ENCODE peak calls at places on chromosomes 16 and 17, in four cellular contexts. B is RCC 7860; F is HCEC 1CT; Z is activated CD8-positive, alpha-beta T cell treated with anti-CD3 and anti-CD28 coated beads, Interleukin-2, amount 10 ng/mL, durations not matched to agents 7 days and 5 days. T is an unnamed sample.

GRCh38 chr17:82520041-82520910 is 744 bp downstream of the FOXK2 start:
- DNase-seq in Z (peak), F (no peak), B (no peak), T (no peak)

GRCh38 chr16:4663756-4664465 is 29.5 kb upstream of the NUDT16L1 start:
- DNase-seq in F (no peak), B (no peak), Z (no peak), T (no peak)

GRCh38 chr16:88923926-88924833 is 52.8 kb downstream of the CBFA2T3 start:
- DNase-seq in B (no peak), F (no peak), Z (no peak), T (no peak)

GRCh38 chr17:41769346-41769862 is 17.1 kb downstream of the JUP start:
- DNase-seq in F (no peak), Z (no peak), B (no peak), T (no peak)

GRCh38 chr17:43372273-43372911 is 26.4 kb upstream of the ARL4D start:
- DNase-seq in B (peak), Z (no peak), F (no peak), T (no peak)

GRCh38 chr17:65697661-65698060 is 136.2 kb upstream of the AXIN2 start:
- DNase-seq in F (no peak), B (no peak), Z (no peak), T (no peak)

GRCh38 chr17:72392056-72393010 is 271.5 kb downstream of the SOX9 start:
- DNase-seq in Z (no peak), F (peak), B (peak), T (peak)

GRCh38 chr16:81491522-81492188 is 47.0 kb downstream of the CMIP start:
- DNase-seq in F (no peak), B (peak), Z (no peak), T (peak)

GRCh38 chr16:71367243-71367976 is 8.9 kb downstream of the CALB2 start:
- DNase-seq in B (no peak), F (peak), Z (peak), T (peak)

GRCh38 chr17:55351027-55351625 is 70.5 kb downstream of the MMD start:
- DNase-seq in Z (no peak), B (no peak), F (no peak), T (no peak)

GRCh38 chr16:66678314-66678713 is 18.2 kb downstream of the CMTM4 start:
- DNase-seq in B (no peak), Z (no peak), F (no peak), T (no peak)

GRCh38 chr17:18877104-18877503 is 19.2 kb downstream of the PRPSAP2 start:
- DNase-seq in Z (no peak), B (peak), F (peak), T (peak)

GRCh38 chr16:19417640-19418039 is at the start of gene TMC5:
- DNase-seq in F (no peak), B (no peak), Z (no peak), T (no peak)

GRCh38 chr16:80418772-80419355 is 121.9 kb upstream of the DYNLRB2 start:
- DNase-seq in Z (no peak), F (no peak), B (no peak), T (no peak)

GRCh38 chr16:48558269-48558915 is 51.6 kb downstream of the N4BP1 start:
- DNase-seq in B (no peak), Z (no peak), F (peak), T (peak)

GRCh38 chr16:1933097-1933661 is 9.8 kb downstream of the MSRB1 start:
- DNase-seq in F (no peak), Z (no peak), B (no peak), T (no peak)

GRCh38 chr17:30160419-30161172 is 44.0 kb downstream of the NSRP1 start:
- DNase-seq in F (no peak), B (no peak), Z (no peak), T (no peak)

GRCh38 chr17:57665696-57666095 is 79.4 kb downstream of the CCDC182 start:
- DNase-seq in F (no peak), B (no peak), Z (no peak), T (no peak)

GRCh38 chr17:31672161-31672819 is 186.8 kb downstream of the COPRS start:
- DNase-seq in F (no peak), Z (no peak), B (no peak), T (no peak)

GRCh38 chr17:5893741-5894140 is 176.4 kb upstream of the WSCD1 start:
- DNase-seq in F (no peak), Z (no peak), B (no peak), T (no peak)

GRCh38 chr16:31184888-31185287 is 4.9 kb downstream of the FUS start:
- DNase-seq in B (no peak), Z (no peak), F (no peak), T (no peak)

GRCh38 chr17:43880420-43880991 is 26.8 kb downstream of the MPP2 start:
- DNase-seq in Z (peak), B (no peak), F (peak), T (peak)

GRCh38 chr17:58331815-58332719 is 3.5 kb upstream of the TSPOAP1 start:
- DNase-seq in Z (peak), B (no peak), F (no peak), T (no peak)

GRCh38 chr17:42276609-42277341 is 584 bp upstream of the STAT5B start:
- DNase-seq in Z (peak), B (peak), F (peak), T (peak)

GRCh38 chr16:66521951-66522771 is 27.8 kb downstream of the TK2 start:
- DNase-seq in B (peak), Z (peak), F (peak), T (peak)

GRCh38 chr17:6269474-6269873 is 165.4 kb downstream of the AIPL1 start:
- DNase-seq in F (peak), B (no peak), Z (peak), T (peak)

GRCh38 chr17:79529661-79530081 is 81.2 kb downstream of the RBFOX3 start:
- DNase-seq in F (no peak), Z (no peak), B (no peak), T (no peak)

GRCh38 chr17:78933025-78933958 is 8.1 kb upstream of the TIMP2 start:
- DNase-seq in B (peak), Z (peak), F (peak), T (peak)

GRCh38 chr17:77580956-77581355 is 377.5 kb upstream of the TNRC6C start:
- DNase-seq in Z (no peak), B (no peak), F (no peak), T (no peak)

GRCh38 chr17:13984956-13985355 is 84.3 kb upstream of the COX10 start:
- DNase-seq in Z (no peak), B (no peak), F (no peak), T (no peak)

GRCh38 chr16:15907863-15908478 is 19.6 kb upstream of the CEP20 start:
- DNase-seq in B (no peak), Z (no peak), F (peak), T (no peak)

GRCh38 chr17:16491703-16492612 is at the start of gene LRRC75A:
- DNase-seq in Z (peak), F (peak), B (no peak), T (peak)

GRCh38 chr17:63696381-63696961 is 3.5 kb downstream of the LIMD2 start:
- DNase-seq in B (peak), Z (peak), F (peak), T (peak)

GRCh38 chr16:64870859-64871258 is 251.0 kb downstream of the CDH11 start:
- DNase-seq in Z (no peak), B (no peak), F (no peak), T (no peak)

GRCh38 chr16:73356401-73357079 is 308.6 kb upstream of the ZFHX3 start:
- DNase-seq in F (no peak), Z (no peak), B (no peak), T (no peak)

GRCh38 chr16:81553080-81553813 is 108.6 kb downstream of the CMIP start:
- DNase-seq in B (no peak), F (no peak), Z (no peak), T (peak)